ENCODE peak calls at places on chromosomes 5 and 9, in five cellular contexts. L is brain microvascular endothelial cell, J is GM12865, D is astrocyte of the cerebellum, E is ovary. M is an unnamed sample.

GRCh38 chr9:111601237-111602018 is 2.0 kb upstream of the PTGR1 start:
- DNase-seq in L (peak), J (no peak), D (no peak), E (no peak), M (no peak)

GRCh38 chr5:132387649-132388117 is 18.2 kb downstream of the SLC22A5 start:
- DNase-seq in L (peak), J (no peak), D (peak), E (peak), M (peak)

GRCh38 chr9:127883959-127884358 is 6.5 kb upstream of the AK1 start:
- DNase-seq in L (no peak), J (no peak), D (no peak), E (no peak), M (no peak)

GRCh38 chr5:16787278-16787677 is 148.8 kb downstream of the MYO10 start:
- DNase-seq in L (no peak), J (no peak), D (peak), E (no peak), M (no peak)

GRCh38 chr9:92631452-92632211 is 38.3 kb downstream of the IPPK start:
- DNase-seq in L (no peak), J (no peak), D (peak), E (no peak), M (no peak)

GRCh38 chr5:149954798-149955197 is 5.8 kb upstream of the SLC26A2 start:
- DNase-seq in L (no peak), J (no peak), D (no peak), E (no peak), M (no peak)

GRCh38 chr9:116712781-116713180 is 25.7 kb downstream of the TRIM32 start:
- DNase-seq in L (no peak), J (no peak), D (no peak), E (no peak), M (no peak)

GRCh38 chr9:34254141-34254913 is 74.7 kb downstream of the KIF24 start:
- DNase-seq in L (peak), J (no peak), D (no peak), E (peak), M (no peak)

GRCh38 chr9:130665431-130666392 is 1.3 kb downstream of the PRDM12 start:
- DNase-seq in L (no peak), J (no peak), D (no peak), E (no peak), M (no peak)

GRCh38 chr9:114342755-114343440 is 13.2 kb downstream of the ORM2 start:
- DNase-seq in L (no peak), J (no peak), D (no peak), E (no peak), M (no peak)

GRCh38 chr5:58543723-58544122 is 39.2 kb upstream of the RAB3C start:
- DNase-seq in L (no peak), J (no peak), D (no peak), E (no peak), M (no peak)

GRCh38 chr9:99726758-99727157 is 94.9 kb upstream of the NR4A3 start:
- DNase-seq in L (no peak), J (no peak), D (no peak), E (no peak), M (no peak)

GRCh38 chr5:32388429-32389111 is 56.0 kb downstream of the ZFR start:
- DNase-seq in L (peak), J (no peak), D (peak), E (no peak), M (no peak)

GRCh38 chr5:177132504-177133118 is 962 bp upstream of the NSD1 start:
- DNase-seq in L (no peak), J (no peak), D (no peak), E (no peak), M (no peak)

GRCh38 chr9:35814106-35814840 is 569 bp downstream of the HINT2 start:
- DNase-seq in L (no peak), J (peak), D (no peak), E (peak), M (no peak)

GRCh38 chr5:58019614-58020013 is 440.3 kb downstream of the PLK2 start:
- DNase-seq in L (no peak), J (no peak), D (no peak), E (peak), M (no peak)

DNA sequence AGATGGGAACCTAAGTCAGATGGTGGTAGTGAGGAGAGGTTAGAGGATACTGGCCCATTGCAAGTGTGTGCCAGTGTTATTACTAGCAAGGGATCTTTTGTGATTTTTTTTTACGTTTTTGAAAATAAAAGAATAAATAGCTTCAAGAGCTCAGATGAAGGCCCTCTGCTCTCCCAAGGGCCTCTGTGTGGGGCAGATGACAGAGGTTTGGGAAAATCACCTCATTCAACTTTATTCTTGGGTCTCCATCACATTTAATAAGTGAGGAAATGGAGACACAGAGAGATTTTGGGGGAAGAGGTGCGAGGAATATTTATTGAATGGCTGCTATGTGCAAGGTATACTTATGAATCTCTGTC is 10.1 kb upstream of the TRAF1 start:
- DNase-seq in L (no peak), J (no peak), D (no peak), E (no peak), M (no peak)
- TF ChIP-seq CTCF in L (no peak), J (no peak), D (no peak), E (no peak), M (no peak)

DNA sequence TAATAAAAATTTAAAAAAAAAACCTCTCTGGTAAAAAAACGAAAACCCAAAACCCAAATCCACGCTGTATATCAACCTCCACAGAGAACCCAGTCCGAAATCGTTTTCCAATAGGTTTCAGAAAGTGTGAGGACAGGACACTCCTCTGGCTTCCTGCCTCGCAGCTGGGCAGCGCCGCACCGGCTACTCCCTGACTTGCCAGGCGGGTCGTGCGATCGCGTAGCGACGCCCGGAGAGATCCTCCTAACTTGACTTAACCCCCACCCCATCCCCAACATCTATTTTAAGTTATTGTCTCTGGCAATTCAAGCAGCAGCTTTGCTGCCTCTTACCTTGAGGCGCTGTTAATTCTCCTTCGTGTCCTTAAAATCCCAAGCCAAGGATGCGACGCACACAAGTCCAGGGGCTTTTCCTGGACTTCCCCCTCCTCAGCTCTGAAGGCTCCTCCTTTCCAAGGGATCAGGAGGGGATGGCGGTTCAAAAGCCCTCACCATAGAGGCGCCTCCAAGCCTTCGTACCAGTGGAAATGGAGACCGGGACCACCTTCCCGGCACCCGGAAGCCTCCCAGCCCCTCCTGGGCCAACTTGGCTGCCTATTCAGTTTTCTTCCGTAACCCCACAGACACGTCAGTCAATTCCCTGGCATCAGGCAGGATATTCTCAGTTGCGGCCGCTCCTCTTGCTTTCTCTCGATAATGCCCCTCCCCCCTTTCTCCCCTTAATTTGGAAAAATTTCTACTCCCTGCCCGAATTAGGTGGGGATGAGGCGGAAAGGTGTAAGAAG is 1639.5 kb upstream of the C9orf72 start:
- DNase-seq in L (no peak), J (no peak), D (no peak), E (no peak), M (no peak)
- H3K4me3 ChIP-seq in L (peak), J (no peak), D (peak), E (peak), M (peak)

DNA sequence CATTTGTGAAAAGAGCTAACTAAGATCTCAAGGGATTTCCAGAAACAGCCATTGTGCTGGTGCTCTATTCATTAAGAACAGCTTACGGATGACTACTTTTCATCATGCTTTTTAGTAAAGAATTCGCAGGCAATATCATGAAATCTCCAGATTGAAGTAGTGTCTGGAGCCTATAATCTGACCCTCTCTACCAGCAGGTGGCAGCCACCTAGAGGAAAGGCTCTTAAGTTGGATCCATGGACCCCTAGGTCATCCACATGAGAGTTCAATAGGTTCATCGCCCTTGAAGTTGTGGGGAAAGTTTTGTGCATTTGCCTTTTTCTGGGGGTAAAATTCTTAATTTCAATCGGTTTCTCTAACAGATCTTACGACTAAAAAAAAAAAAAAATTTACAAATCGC is 82.3 kb downstream of the SLC1A3 start:
- DNase-seq in L (no peak), J (peak), D (no peak), E (no peak), M (no peak)
- TF ChIP-seq CTCF in L (peak), J (peak), D (peak), E (no peak), M (peak)

DNA sequence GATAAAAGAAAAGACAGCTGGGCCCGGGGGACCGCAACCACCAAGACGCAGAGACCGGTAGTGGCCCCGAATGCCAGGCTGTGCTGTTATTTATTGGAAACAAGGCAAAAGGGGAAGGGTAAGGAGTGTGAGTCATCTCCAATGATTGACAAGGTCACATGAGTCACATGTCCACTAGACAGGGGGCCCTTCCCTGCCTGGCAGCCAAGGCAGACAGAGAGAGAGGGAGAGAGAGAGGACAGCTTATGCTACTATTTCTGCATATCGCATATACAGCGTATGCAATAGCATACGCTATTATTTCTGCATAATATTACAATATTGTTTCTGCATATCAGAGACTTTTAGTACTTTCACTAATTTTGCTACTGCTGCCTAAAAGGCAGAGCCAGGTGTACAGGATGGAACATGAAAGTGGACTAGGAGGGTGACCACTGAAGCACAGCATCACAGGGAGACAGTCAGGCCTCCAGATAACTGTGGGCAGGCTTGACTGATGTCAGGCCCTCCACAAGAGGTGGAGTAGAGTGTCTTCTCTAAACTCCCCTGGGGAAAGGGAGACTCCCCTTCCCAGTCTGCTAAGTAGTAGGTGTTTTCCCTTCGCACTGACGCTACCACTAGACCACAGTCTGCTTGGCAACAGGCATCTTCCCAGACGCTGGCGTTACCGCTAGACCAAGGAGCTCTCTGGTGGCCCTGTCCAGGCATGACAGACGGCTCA is 50.3 kb downstream of the RFX3 start:
- DNase-seq in L (no peak), J (peak), D (no peak), E (no peak), M (no peak)
- H3K4me3 ChIP-seq in L (no peak), J (peak), D (no peak), E (no peak), M (no peak)

DNA sequence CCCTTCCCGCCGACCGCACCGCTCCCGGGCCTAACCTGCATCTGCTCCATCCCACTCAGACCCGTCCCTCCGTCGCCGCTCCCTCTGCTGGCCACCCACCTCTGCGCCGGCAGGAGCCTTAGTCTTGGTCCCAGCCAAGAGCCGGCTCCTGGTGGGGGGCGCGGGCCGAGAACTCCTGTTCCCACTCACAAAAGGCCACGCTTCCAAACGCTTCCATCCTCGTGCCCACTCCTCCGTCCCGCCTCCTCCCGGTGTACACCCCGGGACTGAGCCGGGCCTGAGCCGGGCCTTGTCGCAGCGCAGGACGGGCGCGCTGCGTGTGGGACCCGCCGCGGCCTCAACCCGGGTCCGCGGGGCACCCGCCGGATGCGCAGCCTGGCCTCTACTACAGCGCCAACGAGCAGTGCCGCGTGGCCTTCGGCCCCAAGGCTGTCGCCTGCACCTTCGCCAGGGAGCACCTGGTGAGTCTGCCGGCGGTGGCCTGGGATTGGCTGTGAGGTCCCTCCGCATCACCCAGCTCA is 7.5 kb downstream of the ADAMTS13 start:
- DNase-seq in L (peak), J (no peak), D (no peak), E (no peak), M (no peak)
- TF ChIP-seq CTCF in L (peak), J (peak), D (peak), E (no peak), M (no peak)

GRCh38 chr5:60977956-60978737 is 33.1 kb downstream of the NDUFAF2 start:
- DNase-seq in L (no peak), J (no peak), D (no peak), E (no peak), M (no peak)
- H3K4me3 ChIP-seq in L (no peak), J (no peak), D (no peak), E (no peak), M (no peak)

DNA sequence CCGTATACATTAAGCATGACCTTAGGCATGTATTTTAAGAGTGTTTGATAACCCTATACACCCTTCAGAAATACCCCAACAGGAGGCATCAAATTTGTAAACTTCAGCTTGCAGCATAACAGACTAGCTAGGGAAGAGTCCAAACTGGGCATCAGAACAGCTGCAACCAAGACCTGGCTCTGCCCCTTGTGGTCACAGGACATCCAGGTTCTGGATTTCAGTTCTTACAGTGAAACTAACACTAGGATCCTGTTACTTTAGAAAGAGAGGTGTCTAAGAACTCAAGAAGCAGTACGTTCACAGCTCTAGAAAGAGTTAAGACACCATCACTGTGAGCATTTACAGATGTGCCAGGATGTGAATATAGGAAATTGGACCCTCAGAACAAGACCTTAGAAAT is 229.8 kb downstream of the BNC2 start:
- DNase-seq in L (no peak), J (no peak), D (no peak), E (no peak), M (no peak)
- TF ChIP-seq CTCF in L (peak), J (no peak), D (peak), E (no peak), M (peak)

DNA sequence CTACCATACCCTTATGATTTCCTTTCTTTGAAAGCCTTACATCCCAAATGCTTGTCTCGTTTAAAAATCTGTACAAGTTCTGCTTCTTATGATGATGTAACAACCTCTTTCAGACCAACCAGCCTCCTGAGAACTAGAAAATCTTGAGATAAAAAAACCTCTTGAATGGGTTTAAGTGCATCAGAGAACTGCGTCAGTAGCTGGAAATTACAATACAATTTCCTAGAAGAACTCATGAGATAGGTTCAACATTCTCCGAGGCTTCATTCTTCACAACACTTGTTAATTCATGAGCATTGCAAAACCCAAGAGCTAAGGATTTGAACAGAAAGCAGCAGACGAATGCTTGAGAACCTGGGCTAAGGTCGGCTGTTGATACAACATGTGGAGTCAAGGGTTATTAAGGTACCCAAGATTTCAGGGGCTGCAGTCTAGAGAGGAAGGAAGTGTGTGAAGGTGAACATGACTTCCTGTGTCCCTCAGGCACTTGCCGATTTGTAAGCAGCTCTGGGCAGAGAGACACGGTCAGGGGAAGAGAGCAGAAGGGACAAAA is 286.0 kb downstream of the ICE1 start:
- DNase-seq in L (no peak), J (no peak), D (no peak), E (no peak), M (no peak)
- H3K4me3 ChIP-seq in L (no peak), J (no peak), D (no peak), E (no peak), M (no peak)

GRCh38 chr5:86644843-86645242 is 27.1 kb downstream of the COX7C start:
- DNase-seq in L (no peak), J (no peak), D (no peak), E (no peak), M (no peak)

GRCh38 chr5:86646671-86647070 is 28.9 kb downstream of the COX7C start:
- DNase-seq in L (no peak), J (no peak), D (no peak), E (no peak), M (no peak)

DNA sequence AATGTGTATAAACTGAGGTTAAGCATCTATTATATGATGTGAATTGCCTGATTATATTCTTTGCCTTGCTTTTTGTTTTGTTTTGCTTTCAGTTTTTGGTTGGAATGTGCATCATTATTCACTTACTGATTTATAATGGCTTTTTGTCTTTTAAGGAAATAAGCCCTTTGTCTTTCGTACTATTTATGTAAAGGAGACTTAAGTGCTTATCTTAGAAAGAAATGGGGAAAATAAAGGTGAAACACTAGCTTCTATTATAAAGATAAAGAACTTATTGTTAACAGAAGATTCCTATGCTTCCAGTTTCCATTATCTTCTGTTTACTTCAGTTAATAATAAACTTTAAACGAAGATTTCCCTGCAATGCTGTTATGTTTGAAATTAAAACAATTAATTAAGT is 23.3 kb downstream of the COX7C start:
- DNase-seq in L (no peak), J (no peak), D (no peak), E (no peak), M (no peak)
- TF ChIP-seq CTCF in L (no peak), J (no peak), D (no peak), E (no peak), M (no peak)

DNA sequence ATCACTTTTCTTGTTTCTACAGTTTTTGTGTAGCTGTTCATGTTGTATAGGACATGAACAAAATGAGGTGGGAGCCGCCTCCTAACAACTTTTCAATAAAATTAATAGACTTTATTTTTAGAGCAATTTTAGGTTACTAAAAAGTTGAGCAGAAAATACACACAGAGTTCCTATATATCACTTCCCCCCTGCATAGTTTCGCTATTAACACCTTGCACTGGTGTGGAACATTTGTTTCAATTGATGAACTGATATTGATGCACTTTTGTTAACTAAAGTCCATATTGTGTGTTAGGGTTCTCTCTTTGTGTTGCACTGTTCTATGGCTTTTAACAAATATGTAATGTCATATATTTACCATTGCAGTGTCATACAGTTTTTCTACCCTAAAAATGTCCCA is 47.8 kb upstream of the KCNN2 start:
- DNase-seq in L (no peak), J (no peak), D (no peak), E (no peak), M (no peak)
- H3K4me3 ChIP-seq in L (no peak), J (no peak), D (no peak), E (no peak), M (no peak)